ENCODE peak calls at places on chromosomes 4 and X, in seven cellular contexts. Y is epithelial cell of esophagus; P is iPS-NIHi11; M is hypothalamus; O is fibroblast of the conjunctiva; Q is stimulated activated CD8-positive, alpha-beta memory T cell treated with anti-CD3 and anti-CD28 coated beads, Interleukin-15, amount 100 ng/mL, for 24 hours; N is Right ventricle myocardium inferior. F is an unnamed sample.

GRCh38 chr4:83010111-83010521 is 507 bp downstream of the LIN54 start:
- DNase-seq in Y (peak), P (no peak), M (no peak), O (no peak), Q (no peak), N (no peak), F (no peak)

GRCh38 chr4:53962516-53963225 is 101.7 kb downstream of the CHIC2 start:
- DNase-seq in Y (peak), P (no peak), M (no peak), O (peak), Q (no peak), N (no peak), F (peak)

GRCh38 chr4:9989918-9990635 is 31.2 kb downstream of the SLC2A9 start:
- DNase-seq in Y (no peak), P (no peak), M (no peak), O (no peak), Q (no peak), N (no peak), F (no peak)

GRCh38 chr4:101458473-101458872 is 111.1 kb upstream of the PPP3CA start:
- DNase-seq in Y (no peak), P (no peak), M (no peak), O (no peak), Q (no peak), N (no peak), F (no peak)

GRCh38 chr4:70601422-70602039 is 9.5 kb downstream of the AMBN start:
- DNase-seq in Y (peak), P (peak), M (peak), O (peak), Q (no peak), N (no peak), F (peak)

GRCh38 chr4:157405070-157405469 is 184.5 kb downstream of the GRIA2 start:
- DNase-seq in Y (no peak), P (no peak), M (no peak), O (no peak), Q (no peak), N (no peak), F (no peak)

GRCh38 chr4:4868506-4869379 is 9.3 kb downstream of the MSX1 start:
- DNase-seq in Y (no peak), P (no peak), M (no peak), O (no peak), Q (no peak), N (no peak), F (no peak)

GRCh38 chrX:17656556-17656955 is 80.7 kb upstream of the SCML1 start:
- DNase-seq in Y (no peak), P (peak), M (no peak), O (no peak), Q (no peak), N (no peak), F (no peak)

GRCh38 chr4:150457802-150458201 is 124.1 kb upstream of the MAB21L2 start:
- DNase-seq in Y (no peak), P (no peak), M (no peak), O (no peak), Q (no peak), N (no peak), F (no peak)

GRCh38 chrX:75230296-75230695 is 43.6 kb upstream of the UPRT start:
- DNase-seq in Y (peak), P (no peak), M (no peak), O (no peak), Q (no peak), N (no peak), F (no peak)

GRCh38 chr4:76883147-76883546 is 14.8 kb downstream of the SOWAHB start:
- DNase-seq in Y (peak), P (no peak), M (no peak), O (no peak), Q (no peak), N (peak), F (no peak)

GRCh38 chr4:82260632-82261031 is 113.2 kb downstream of the HNRNPD start:
- DNase-seq in Y (no peak), P (no peak), M (no peak), O (no peak), Q (no peak), N (no peak), F (no peak)

GRCh38 chr4:12050357-12050756 is 621.7 kb upstream of the HS3ST1 start:
- DNase-seq in Y (no peak), P (peak), M (no peak), O (no peak), Q (no peak), N (no peak), F (no peak)

GRCh38 chr4:77959566-77960338 is 97.1 kb downstream of the MRPL1 start:
- DNase-seq in Y (peak), P (peak), M (no peak), O (peak), Q (no peak), N (no peak), F (peak)

GRCh38 chr4:11039494-11040142 is 355.1 kb upstream of the CLNK start:
- DNase-seq in Y (no peak), P (no peak), M (no peak), O (no peak), Q (no peak), N (no peak), F (no peak)

GRCh38 chrX:149490100-149490499 is 15.0 kb downstream of the IDS start:
- DNase-seq in Y (peak), P (no peak), M (no peak), O (no peak), Q (no peak), N (no peak), F (no peak)

GRCh38 chr4:183099537-183100297 is 660 bp downstream of the WWC2 start:
- DNase-seq in Y (peak), P (peak), M (no peak), O (no peak), Q (no peak), N (peak), F (no peak)

GRCh38 chr4:153773236-153773690 is 13.4 kb upstream of the RNF175 start:
- DNase-seq in Y (no peak), P (peak), M (no peak), O (no peak), Q (no peak), N (no peak), F (no peak)

GRCh38 chrX:81120270-81120935 is 81.3 kb downstream of the HMGN5 start:
- DNase-seq in Y (no peak), P (peak), M (no peak), O (no peak), Q (no peak), N (no peak), F (no peak)

GRCh38 chr4:3640587-3640962 is 108.4 kb upstream of the LRPAP1 start:
- DNase-seq in Y (no peak), P (no peak), M (no peak), O (no peak), Q (no peak), N (peak), F (no peak)

GRCh38 chrX:55619547-55619946 is 3.7 kb upstream of the FOXR2 start:
- DNase-seq in Y (no peak), P (no peak), M (no peak), O (no peak), Q (no peak), N (no peak), F (no peak)

GRCh38 chrX:70129811-70130210 is 3.4 kb upstream of the IGBP1 start:
- DNase-seq in Y (peak), P (no peak), M (no peak), O (no peak), Q (no peak), N (no peak), F (no peak)

GRCh38 chr4:12852338-12853307 is 631.5 kb downstream of the RAB28 start:
- DNase-seq in Y (peak), P (peak), M (no peak), O (peak), Q (no peak), N (no peak), F (peak)

GRCh38 chr4:122898370-122899150 is 23.8 kb downstream of the NUDT6 start:
- DNase-seq in Y (peak), P (peak), M (no peak), O (peak), Q (no peak), N (no peak), F (no peak)

GRCh38 chr4:4260185-4260751 is 12.2 kb upstream of the TMEM128 start:
- DNase-seq in Y (peak), P (peak), M (no peak), O (peak), Q (no peak), N (no peak), F (peak)

GRCh38 chrX:22366166-22366702 is 93.5 kb downstream of the CBLL2 start:
- DNase-seq in Y (peak), P (no peak), M (no peak), O (no peak), Q (no peak), N (no peak), F (no peak)

GRCh38 chrX:136130931-136131843 is 16.1 kb upstream of the FHL1 start:
- DNase-seq in Y (peak), P (no peak), M (no peak), O (peak), Q (no peak), N (no peak), F (no peak)

GRCh38 chrX:135985123-135985973 is at the start of gene SLC9A6:
- DNase-seq in Y (peak), P (peak), M (peak), O (peak), Q (peak), N (peak), F (peak)

GRCh38 chr4:89069481-89069880 is 12.5 kb upstream of the FAM13A start:
- DNase-seq in Y (no peak), P (no peak), M (no peak), O (no peak), Q (no peak), N (no peak), F (no peak)

GRCh38 chrX:19152762-19153161 is 30.5 kb upstream of the ADGRG2 start:
- DNase-seq in Y (peak), P (no peak), M (no peak), O (no peak), Q (no peak), N (no peak), F (no peak)

GRCh38 chr4:148057425-148058020 is 325.6 kb downstream of the ARHGAP10 start:
- DNase-seq in Y (no peak), P (no peak), M (no peak), O (no peak), Q (no peak), N (no peak), F (no peak)

GRCh38 chr4:27084685-27085356 is 224.2 kb downstream of the STIM2 start:
- DNase-seq in Y (peak), P (peak), M (peak), O (no peak), Q (no peak), N (no peak), F (peak)

GRCh38 chr4:56106180-56106579 is 157.4 kb downstream of the CEP135 start:
- DNase-seq in Y (no peak), P (no peak), M (no peak), O (no peak), Q (no peak), N (no peak), F (no peak)

GRCh38 chrX:147565239-147565638 is 346.5 kb upstream of the FMR1 start:
- DNase-seq in Y (peak), P (no peak), M (no peak), O (no peak), Q (no peak), N (no peak), F (no peak)

GRCh38 chr4:186201535-186202230 is 10.3 kb downstream of the CYP4V2 start:
- DNase-seq in Y (peak), P (peak), M (no peak), O (no peak), Q (no peak), N (no peak), F (peak)

GRCh38 chr4:119289313-119289712 is 32.6 kb downstream of the FABP2 start:
- DNase-seq in Y (no peak), P (no peak), M (no peak), O (no peak), Q (no peak), N (no peak), F (no peak)

GRCh38 chr4:140947507-140947906 is 185.8 kb downstream of the RNF150 start:
- DNase-seq in Y (peak), P (no peak), M (no peak), O (no peak), Q (no peak), N (no peak), F (peak)

GRCh38 chr4:148068065-148068911 is 336.4 kb downstream of the ARHGAP10 start:
- DNase-seq in Y (no peak), P (no peak), M (no peak), O (no peak), Q (no peak), N (no peak), F (peak)

F was measured in SK-N-SH.